ENCODE peak calls at places on chromosomes 7 and 10, in six cellular contexts. R is heart left ventricle; O is stimulated activated CD4-positive, alpha-beta T cell treated with anti-CD3 and anti-CD28 coated beads, Interleukin-2, amount 100 ng/mL, for 4 hours; S is RCC 7860; C is activated CD4-positive, alpha-beta T cell treated with anti-CD3 and anti-CD28 coated beads for 24 hours; I is Right ventricle myocardium superior. V is an unnamed sample.

GRCh38 chr10:79926037-79926436 is 22.9 kb downstream of the SFTPD start:
- DNase-seq in I (no peak), S (no peak), R (no peak), O (no peak), C (no peak), V (no peak)

GRCh38 chr10:112191791-112192190 is 8.2 kb upstream of the GPAM start:
- DNase-seq in O (no peak), I (no peak), R (no peak), S (no peak), C (no peak), V (no peak)

GRCh38 chr7:108367946-108368345 is 88.3 kb downstream of the NRCAM start:
- DNase-seq in I (no peak), C (no peak), O (no peak), S (no peak), R (no peak), V (no peak)

GRCh38 chr7:65216469-65216868 is 157.2 kb upstream of the ZNF92 start:
- DNase-seq in R (peak; percentile 34), O (peak; percentile 45), C (peak; percentile 21), S (peak; percentile 29), I (no peak), V (peak; percentile 21)

GRCh38 chr10:18625906-18626305 is 25.5 kb downstream of the NSUN6 start:
- DNase-seq in S (no peak), I (no peak), R (no peak), C (no peak), O (no peak), V (peak; percentile 66)

GRCh38 chr10:79027147-79028055 is 41.4 kb upstream of the ZMIZ1 start:
- DNase-seq in R (no peak), I (no peak), C (no peak), O (no peak), S (no peak), V (no peak)

GRCh38 chr7:19378340-19378704 is 233.1 kb upstream of the FERD3L start:
- DNase-seq in R (no peak), I (no peak), C (no peak), S (no peak), O (no peak), V (no peak)

GRCh38 chr7:136956232-136956631 is 87.8 kb downstream of the CHRM2 start:
- DNase-seq in C (no peak), R (no peak), S (no peak), I (no peak), O (no peak), V (peak; percentile 70)

GRCh38 chr7:116342125-116342524 is 131.8 kb downstream of the TES start:
- DNase-seq in R (no peak), S (no peak), O (no peak), C (no peak), I (no peak), V (peak; percentile 22)

GRCh38 chr7:50379082-50379481 is 71.1 kb downstream of the FIGNL1 start:
- DNase-seq in S (no peak), O (no peak), I (no peak), R (no peak), C (no peak), V (no peak)

GRCh38 chr7:7766671-7767070 is 48.3 kb upstream of the RPA3 start:
- DNase-seq in S (no peak), C (no peak), R (no peak), O (no peak), I (no peak), V (no peak)

GRCh38 chr7:105565190-105565589 is 16.1 kb downstream of the EFCAB10 start:
- DNase-seq in S (no peak), R (no peak), C (no peak), O (no peak), I (no peak), V (no peak)

GRCh38 chr7:129947701-129948100 is 5.1 kb downstream of the UBE2H start:
- DNase-seq in R (no peak), C (no peak), O (no peak), I (no peak), S (peak; percentile 83), V (peak; percentile 44)

GRCh38 chr7:99365318-99366141 is 9.0 kb upstream of the ARPC1B start:
- DNase-seq in R (no peak), S (no peak), C (peak; percentile 33), I (peak; percentile 68), O (peak; percentile 55), V (no peak)

GRCh38 chr7:74246497-74246896 is 7.7 kb downstream of the RFC2 start:
- DNase-seq in S (no peak), C (no peak), I (no peak), R (no peak), O (no peak), V (no peak)

GRCh38 chr7:155398944-155399343 is 59.0 kb upstream of the EN2 start:
- DNase-seq in O (no peak), S (no peak), R (no peak), C (no peak), I (peak; percentile 15), V (no peak)

GRCh38 chr7:24366901-24367300 is 82.9 kb downstream of the NPY start:
- DNase-seq in C (no peak), S (no peak), R (no peak), O (no peak), I (no peak), V (no peak)

GRCh38 chr7:1458676-1459511 is at the start of gene MICALL2:
- DNase-seq in S (peak; percentile 80), I (peak; percentile 86), C (no peak), O (no peak), R (peak; percentile 78), V (peak; percentile 92)

GRCh38 chr7:116671681-116672595 is at the start of gene MET:
- DNase-seq in S (peak; percentile 92), I (peak; percentile 78), R (peak; percentile 74), O (no peak), C (no peak), V (peak; percentile 60)

GRCh38 chr7:4713183-4713784 is 31.2 kb downstream of the FOXK1 start:
- DNase-seq in O (no peak), C (no peak), R (no peak), I (peak; percentile 47), S (no peak), V (peak; percentile 72)

GRCh38 chr10:70564113-70564725 is 38.3 kb downstream of the PRF1 start:
- DNase-seq in O (no peak), I (no peak), R (no peak), C (no peak), S (no peak), V (no peak)

GRCh38 chr10:1095498-1095897 is 39.3 kb downstream of the WDR37 start:
- DNase-seq in C (no peak), R (no peak), I (no peak), O (no peak), S (no peak), V (no peak)

GRCh38 chr10:85026878-85027467 is 698.6 kb downstream of the CCSER2 start:
- DNase-seq in O (no peak), R (no peak), C (no peak), I (no peak), S (no peak), V (no peak)

GRCh38 chr10:11068861-11069633 is 51.4 kb downstream of the CELF2 start:
- DNase-seq in C (no peak), O (no peak), S (no peak), I (no peak), R (no peak), V (no peak)

GRCh38 chr7:44467217-44467548 is 23.3 kb downstream of the NUDCD3 start:
- DNase-seq in S (no peak), O (no peak), I (no peak), R (no peak), C (no peak), V (no peak)

V was measured in mesenchymal stem cell.